ENCODE peak calls at places on chromosomes 11 and 22, in eight cellular contexts. D is GM23248, R is mammary epithelial cell, I is hepatocyte, C is esophagus squamous epithelium, Q is fibroblast of lung, X is mesenchymal stem cell, L is neural progenitor cell. V is an unnamed sample.

GRCh38 chr22:24805790-24806662 is at the start of gene SGSM1:
- DNase-seq in D (peak), R (peak), I (peak), C (no peak), Q (peak), X (peak), L (peak), V (peak)

GRCh38 chr22:36117053-36117554 is 43.5 kb downstream of the APOL3 start:
- DNase-seq in D (no peak), R (no peak), I (no peak), C (no peak), Q (no peak), X (no peak), L (no peak), V (no peak)

GRCh38 chr11:46238078-46238966 is 39.1 kb upstream of the CREB3L1 start:
- DNase-seq in D (peak), R (peak), I (peak), C (no peak), Q (peak), X (peak), L (peak), V (no peak)

GRCh38 chr11:73012121-73012863 is 129.8 kb downstream of the FCHSD2 start:
- DNase-seq in D (peak), R (peak), I (no peak), C (no peak), Q (peak), X (peak), L (no peak), V (no peak)

GRCh38 chr11:27214713-27215112 is 148.3 kb downstream of the CCDC34 start:
- DNase-seq in D (no peak), R (no peak), I (no peak), C (no peak), Q (no peak), X (no peak), L (no peak), V (no peak)

GRCh38 chr22:17703811-17704210 is 65.3 kb downstream of the BCL2L13 start:
- DNase-seq in D (peak), R (no peak), I (no peak), C (no peak), Q (peak), X (no peak), L (no peak), V (no peak)

GRCh38 chr11:10618490-10618889 is 50.0 kb upstream of the LYVE1 start:
- DNase-seq in D (no peak), R (no peak), I (no peak), C (no peak), Q (peak), X (no peak), L (no peak), V (no peak)

GRCh38 chr11:2387266-2387982 is 10.3 kb downstream of the CD81 start:
- DNase-seq in D (peak), R (no peak), I (no peak), C (no peak), Q (peak), X (peak), L (peak), V (no peak)

GRCh38 chr11:72326151-72326842 is 82.3 kb upstream of the PHOX2A start:
- DNase-seq in D (peak), R (peak), I (no peak), C (no peak), Q (peak), X (peak), L (no peak), V (no peak)

GRCh38 chr11:64893194-64894069 is 15.0 kb upstream of the EHD1 start:
- DNase-seq in D (no peak), R (no peak), I (peak), C (no peak), Q (no peak), X (no peak), L (no peak), V (no peak)

GRCh38 chr11:96906521-96906920 is 516.7 kb downstream of the JRKL start:
- DNase-seq in D (no peak), R (no peak), I (no peak), C (no peak), Q (no peak), X (no peak), L (no peak), V (no peak)

GRCh38 chr11:15288801-15289342 is 174.1 kb downstream of the INSC start:
- DNase-seq in D (no peak), R (no peak), I (no peak), C (no peak), Q (no peak), X (no peak), L (no peak), V (no peak)

GRCh38 chr11:117705866-117706265 is 91.2 kb downstream of the DSCAML1 start:
- DNase-seq in D (no peak), R (no peak), I (no peak), C (no peak), Q (no peak), X (no peak), L (peak), V (no peak)

GRCh38 chr11:119029340-119030028 is 1.2 kb downstream of the SLC37A4 start:
- DNase-seq in D (no peak), R (no peak), I (peak), C (no peak), Q (no peak), X (peak), L (peak), V (peak)

GRCh38 chr11:79973701-79974626 is 533.1 kb upstream of the TENM4 start:
- DNase-seq in D (no peak), R (peak), I (no peak), C (no peak), Q (no peak), X (peak), L (peak), V (no peak)

GRCh38 chr11:69050592-69051380 is 2.1 kb downstream of the TPCN2 start:
- DNase-seq in D (no peak), R (no peak), I (no peak), C (no peak), Q (no peak), X (no peak), L (no peak), V (peak)

GRCh38 chr11:69053169-69053477 is 4.4 kb downstream of the TPCN2 start:
- DNase-seq in D (no peak), R (no peak), I (no peak), C (no peak), Q (no peak), X (no peak), L (no peak), V (no peak)

GRCh38 chr11:69051381-69052342 is 2.9 kb downstream of the TPCN2 start:
- DNase-seq in D (peak), R (no peak), I (no peak), C (no peak), Q (no peak), X (no peak), L (no peak), V (no peak)

GRCh38 chr11:69053546-69054396 is 5.0 kb downstream of the TPCN2 start:
- DNase-seq in D (no peak), R (no peak), I (no peak), C (no peak), Q (no peak), X (no peak), L (no peak), V (no peak)

GRCh38 chr11:69052343-69053168 is 3.8 kb downstream of the TPCN2 start:
- DNase-seq in D (no peak), R (no peak), I (no peak), C (no peak), Q (no peak), X (no peak), L (no peak), V (no peak)
- H3K27ac ChIP-seq in D (no peak), R (no peak), I (no peak), C (peak), Q (no peak), X (no peak), L (no peak), V (no peak)

GRCh38 chr22:29914165-29914564 is 31.2 kb downstream of the MTMR3 start:
- DNase-seq in D (peak), R (peak), I (peak), C (no peak), Q (peak), X (peak), L (no peak), V (no peak)
- H3K27ac ChIP-seq in D (peak), R (peak), I (peak), C (peak), Q (no peak), X (peak), L (no peak), V (no peak)

DNA sequence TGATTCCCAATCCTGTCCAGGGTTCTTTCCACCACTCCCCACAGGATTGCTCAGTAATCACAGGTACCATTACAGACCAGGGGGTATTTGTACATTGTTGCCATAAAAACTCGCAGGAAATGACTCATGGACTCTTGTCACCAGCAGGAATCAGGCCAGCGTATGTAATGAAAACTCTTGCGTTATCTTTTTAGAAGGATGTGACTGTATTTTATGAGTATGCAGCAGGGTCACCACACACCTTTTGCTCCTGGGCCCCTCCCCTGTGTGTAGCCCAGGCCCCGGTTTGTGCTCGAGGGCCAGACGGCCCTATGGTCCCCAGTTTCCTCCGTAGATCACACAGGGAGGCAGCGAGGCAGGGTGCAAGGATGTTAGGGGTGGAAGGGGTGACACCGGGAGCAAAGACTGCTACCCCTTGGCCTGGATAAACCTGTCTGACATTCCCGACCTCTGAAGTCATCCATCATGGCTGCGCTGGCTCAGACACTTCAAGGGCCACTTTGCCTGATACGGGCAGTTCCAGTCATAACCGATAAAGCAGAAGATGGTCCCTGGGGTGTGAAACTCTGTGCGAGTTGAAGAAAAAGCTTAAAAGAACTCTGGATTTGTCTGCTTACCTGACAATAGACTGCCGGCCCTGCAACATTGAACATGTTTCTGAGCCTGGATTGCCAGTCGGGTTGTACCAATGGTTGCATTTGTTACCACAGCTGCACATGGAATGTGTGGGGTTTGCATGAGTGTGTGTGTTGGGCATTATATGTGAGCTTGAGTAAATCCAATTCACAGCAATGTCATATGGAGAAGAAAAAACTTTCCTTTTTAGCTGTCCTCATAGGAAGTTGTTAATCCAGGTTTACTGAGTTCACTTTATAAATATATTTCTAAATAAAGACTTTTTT is 57.0 kb downstream of the MICAL2 start:
- DNase-seq in D (peak), R (peak), I (peak), C (no peak), Q (peak), X (peak), L (no peak), V (no peak)
- H3K27ac ChIP-seq in D (peak), R (peak), I (peak), C (peak), Q (peak), X (peak), L (no peak), V (no peak)

DNA sequence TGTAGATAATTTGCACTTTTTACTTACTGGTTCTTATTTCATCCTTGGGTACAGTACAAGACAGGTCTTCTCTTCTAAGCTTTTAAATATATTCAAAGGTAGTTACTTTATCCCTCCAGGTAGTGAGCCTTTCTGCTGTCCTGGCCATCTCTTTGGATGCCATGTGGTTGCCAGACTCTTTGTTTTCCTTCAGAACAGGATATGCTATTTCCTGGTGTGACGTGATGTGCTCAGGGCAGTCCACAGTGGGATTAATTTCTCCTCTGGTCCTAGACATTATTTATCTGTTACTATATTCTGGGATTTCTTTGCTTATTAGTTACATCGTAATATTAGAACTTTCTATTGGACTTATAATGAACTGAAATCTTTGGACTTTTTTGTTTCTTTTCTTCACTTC is 63.7 kb downstream of the PPP6R3 start:
- DNase-seq in D (no peak), R (no peak), I (no peak), C (no peak), Q (no peak), X (no peak), L (no peak), V (no peak)
- H3K27ac ChIP-seq in D (no peak), R (no peak), I (peak), C (no peak), Q (no peak), X (no peak), L (peak), V (no peak)

GRCh38 chr22:42967005-42967404 is 47.9 kb downstream of the PACSIN2 start:
- DNase-seq in D (no peak), R (no peak), I (no peak), C (no peak), Q (no peak), X (no peak), L (no peak), V (no peak)

GRCh38 chr22:42967933-42968332 is 47.0 kb downstream of the PACSIN2 start:
- DNase-seq in D (peak), R (no peak), I (no peak), C (no peak), Q (no peak), X (no peak), L (no peak), V (peak)

GRCh38 chr22:42964994-42965699 is 49.8 kb downstream of the PACSIN2 start:
- DNase-seq in D (no peak), R (no peak), I (no peak), C (no peak), Q (no peak), X (peak), L (no peak), V (no peak)

GRCh38 chr22:42969348-42969975 is 45.5 kb downstream of the PACSIN2 start:
- DNase-seq in D (peak), R (peak), I (no peak), C (no peak), Q (peak), X (no peak), L (no peak), V (no peak)

DNA sequence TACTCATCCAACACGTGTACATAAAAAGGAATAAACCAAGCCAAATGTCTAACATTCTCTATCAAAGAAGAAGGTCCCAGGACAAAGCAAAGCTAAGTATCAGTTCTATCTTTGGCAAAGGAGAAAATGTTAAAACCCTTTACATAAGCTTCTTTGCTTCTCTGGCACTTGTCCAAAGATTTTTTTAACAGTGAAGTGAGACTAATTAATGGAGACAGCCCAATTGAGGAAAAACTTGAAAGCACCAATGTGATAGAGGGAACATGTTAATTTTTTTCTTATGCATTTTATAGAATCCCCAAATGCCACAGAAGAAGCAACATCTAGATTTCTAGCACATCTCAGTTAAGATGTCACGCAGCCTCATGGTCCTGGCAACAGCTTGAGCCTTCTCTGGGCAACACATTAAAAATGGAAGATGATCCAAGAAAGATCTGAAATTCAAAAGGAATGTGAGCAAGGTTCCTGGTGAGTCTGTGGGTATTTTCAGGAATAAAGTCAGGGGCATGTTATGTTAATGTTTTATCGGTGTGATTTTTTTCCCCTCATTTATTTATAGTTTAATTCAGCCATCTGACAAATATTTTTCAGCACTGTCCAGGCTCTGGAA is 48.5 kb downstream of the PACSIN2 start:
- DNase-seq in D (peak), R (no peak), I (no peak), C (no peak), Q (peak), X (no peak), L (no peak), V (no peak)
- H3K27ac ChIP-seq in D (no peak), R (no peak), I (no peak), C (peak), Q (no peak), X (no peak), L (no peak), V (no peak)

GRCh38 chr22:49011379-49011768 is 816.3 kb downstream of the BRD1 start:
- DNase-seq in D (no peak), R (no peak), I (no peak), C (no peak), Q (no peak), X (no peak), L (no peak), V (no peak)

GRCh38 chr22:49009359-49010063 is 818.2 kb downstream of the BRD1 start:
- DNase-seq in D (no peak), R (no peak), I (peak), C (no peak), Q (no peak), X (no peak), L (no peak), V (no peak)

GRCh38 chr22:49010086-49010863 is 817.4 kb downstream of the BRD1 start:
- DNase-seq in D (no peak), R (no peak), I (no peak), C (no peak), Q (no peak), X (no peak), L (no peak), V (no peak)

GRCh38 chr22:49011769-49012598 is 815.7 kb downstream of the BRD1 start:
- DNase-seq in D (no peak), R (no peak), I (no peak), C (no peak), Q (no peak), X (no peak), L (no peak), V (no peak)

GRCh38 chr22:49010901-49011300 is 816.8 kb downstream of the BRD1 start:
- DNase-seq in D (no peak), R (no peak), I (no peak), C (no peak), Q (no peak), X (no peak), L (no peak), V (no peak)
- H3K27ac ChIP-seq in D (no peak), R (no peak), I (no peak), C (no peak), Q (no peak), X (no peak), L (no peak), V (no peak)

V was measured in substantia nigra.